ENCODE peak calls at places on chromosomes 5 and 9, in five cellular contexts. I is HCT116, E is stomach, G is heart right ventricle, Y is coronary artery. T is an unnamed sample.

GRCh38 chr5:15260347-15261278 is 239.4 kb upstream of the FBXL7 start:
- DNase-seq in I (no peak), E (no peak), G (no peak), Y (no peak), T (no peak)

GRCh38 chr9:134818000-134818568 is 62.5 kb upstream of the FCN2 start:
- DNase-seq in I (no peak), E (no peak), G (no peak), Y (no peak), T (no peak)

GRCh38 chr9:84668204-84669007 is 1.1 kb upstream of the NTRK2 start:
- DNase-seq in I (peak; percentile 10), E (no peak), G (peak; percentile 69), Y (peak; percentile 87), T (peak; percentile 93)

GRCh38 chr5:132856011-132856410 is 10.3 kb downstream of the GDF9 start:
- DNase-seq in I (no peak), E (no peak), G (no peak), Y (no peak), T (no peak)

GRCh38 chr9:131222460-131222859 is 53.9 kb downstream of the FAM78A start:
- DNase-seq in I (no peak), E (no peak), G (no peak), Y (no peak), T (no peak)

GRCh38 chr5:163914911-163915310 is 409.5 kb downstream of the MAT2B start:
- DNase-seq in I (no peak), E (no peak), G (no peak), Y (no peak), T (no peak)

GRCh38 chr5:106072208-106072607 is 1598.5 kb downstream of the EFNA5 start:
- DNase-seq in I (no peak), E (no peak), G (no peak), Y (no peak), T (no peak)

GRCh38 chr5:17167171-17167891 is 50.1 kb upstream of the BASP1 start:
- DNase-seq in I (no peak), E (no peak), G (no peak), Y (no peak), T (no peak)

GRCh38 chr9:20479419-20480155 is 142.7 kb downstream of the MLLT3 start:
- DNase-seq in I (no peak), E (no peak), G (no peak), Y (no peak), T (no peak)

GRCh38 chr9:89154651-89155336 is 23.8 kb downstream of the SHC3 start:
- DNase-seq in I (peak; percentile 51), E (no peak), G (no peak), Y (no peak), T (no peak)

GRCh38 chr5:127602481-127602880 is 46.4 kb upstream of the CTXN3 start:
- DNase-seq in I (no peak), E (no peak), G (no peak), Y (no peak), T (no peak)

GRCh38 chr5:15752886-15753285 is 252.9 kb downstream of the FBXL7 start:
- DNase-seq in I (no peak), E (no peak), G (peak; percentile 75), Y (no peak), T (no peak)

GRCh38 chr5:133934311-133934710 is 34.1 kb downstream of the C5orf15 start:
- DNase-seq in I (no peak), E (no peak), G (no peak), Y (no peak), T (no peak)

GRCh38 chr5:55850839-55851674 is at the start of gene IL31RA:
- DNase-seq in I (peak; percentile 68), E (no peak), G (no peak), Y (no peak), T (no peak)

GRCh38 chr5:84603557-84604185 is 219.0 kb upstream of the EDIL3 start:
- DNase-seq in I (no peak), E (no peak), G (no peak), Y (no peak), T (no peak)

GRCh38 chr5:122924203-122924602 is 78.8 kb downstream of the SNX24 start:
- DNase-seq in I (no peak), E (no peak), G (no peak), Y (no peak), T (no peak)

GRCh38 chr5:142246263-142246662 is 78.6 kb downstream of the SPRY4 start:
- DNase-seq in I (no peak), E (peak; percentile 64), G (no peak), Y (peak; percentile 82), T (no peak)

GRCh38 chr9:110748251-110748893 is 79.8 kb downstream of the MUSK start:
- DNase-seq in I (no peak), E (no peak), G (no peak), Y (no peak), T (no peak)

GRCh38 chr5:78734094-78734845 is 85.7 kb upstream of the LHFPL2 start:
- DNase-seq in I (no peak), E (no peak), G (no peak), Y (no peak), T (no peak)

GRCh38 chr9:36174731-36175130 is 5.5 kb downstream of the CCIN start:
- DNase-seq in I (no peak), E (no peak), G (no peak), Y (no peak), T (no peak)

GRCh38 chr5:153658606-153659005 is 168.1 kb downstream of the GRIA1 start:
- DNase-seq in I (no peak), E (no peak), G (no peak), Y (no peak), T (no peak)

GRCh38 chr5:132751971-132752580 is 4.8 kb downstream of the CCNI2 start:
- DNase-seq in I (no peak), E (no peak), G (no peak), Y (no peak), T (no peak)

GRCh38 chr9:18824095-18824666 is 208.8 kb downstream of the SAXO1 start:
- DNase-seq in I (no peak), E (no peak), G (no peak), Y (no peak), T (no peak)

GRCh38 chr5:10628601-10629000 is 64.7 kb downstream of the ANKRD33B start:
- DNase-seq in I (no peak), E (no peak), G (no peak), Y (no peak), T (no peak)

GRCh38 chr9:136645903-136646754 is 16.6 kb upstream of the EGFL7 start:
- DNase-seq in I (no peak), E (peak; percentile 64), G (peak; percentile 86), Y (no peak), T (no peak)

GRCh38 chr9:127204771-127205470 is 59.7 kb upstream of the GARNL3 start:
- DNase-seq in I (no peak), E (no peak), G (no peak), Y (no peak), T (no peak)

GRCh38 chr9:79944991-79945390 is 373.2 kb downstream of the TLE4 start:
- DNase-seq in I (no peak), E (no peak), G (no peak), Y (no peak), T (no peak)

GRCh38 chr9:135815433-135816178 is 91.7 kb downstream of the CAMSAP1 start:
- DNase-seq in I (no peak), E (no peak), G (no peak), Y (no peak), T (no peak)

GRCh38 chr5:178429541-178430186 is 160.5 kb downstream of the COL23A1 start:
- DNase-seq in I (no peak), E (peak; percentile 58), G (no peak), Y (peak; percentile 41), T (peak; percentile 49)

GRCh38 chr5:150211156-150212030 is 21.5 kb downstream of the SLC6A7 start:
- DNase-seq in I (no peak), E (no peak), G (no peak), Y (no peak), T (no peak)

GRCh38 chr5:77859306-77859705 is 83.2 kb upstream of the TBCA start:
- DNase-seq in I (no peak), E (no peak), G (no peak), Y (no peak), T (no peak)

GRCh38 chr9:114505187-114506081 is at the start of gene WHRN:
- DNase-seq in I (peak; percentile 60), E (peak; percentile 95), G (peak; percentile 90), Y (peak; percentile 89), T (peak; percentile 95)

GRCh38 chr5:88689662-88690351 is 193.2 kb downstream of the MEF2C start:
- DNase-seq in I (no peak), E (no peak), G (no peak), Y (no peak), T (no peak)

GRCh38 chr5:149837680-149838269 is 106.8 kb downstream of the PDE6A start:
- DNase-seq in I (peak; percentile 54), E (peak; percentile 49), G (peak; percentile 34), Y (no peak), T (no peak)

GRCh38 chr5:154078305-154078704 is 39.5 kb downstream of the MFAP3 start:
- DNase-seq in I (no peak), E (no peak), G (no peak), Y (no peak), T (no peak)

GRCh38 chr5:103441523-103441922 is 121.1 kb downstream of the NUDT12 start:
- DNase-seq in I (no peak), E (no peak), G (no peak), Y (no peak), T (no peak)
- TF ChIP-seq CTCF in I (peak; percentile 58), E (no peak), G (peak; percentile 10), Y (no peak), T (peak; percentile 66)

GRCh38 chr9:112247090-112247489 is 72.0 kb upstream of the SUSD1 start:
- DNase-seq in I (no peak), E (no peak), G (no peak), Y (no peak), T (no peak)
- TF ChIP-seq CTCF in I (no peak), E (no peak), G (no peak), Y (no peak), T (no peak)

GRCh38 chr5:108924457-108924961 is 176.8 kb downstream of the FER start:
- DNase-seq in I (peak; percentile 52), E (no peak), G (no peak), Y (no peak), T (no peak)

GRCh38 chr5:108925073-108925472 is 177.4 kb downstream of the FER start:
- DNase-seq in I (no peak), E (no peak), G (no peak), Y (no peak), T (no peak)

GRCh38 chr5:108917596-108917995 is 169.9 kb downstream of the FER start:
- DNase-seq in I (no peak), E (no peak), G (no peak), Y (no peak), T (no peak)

GRCh38 chr5:108919591-108920326 is 172.1 kb downstream of the FER start:
- DNase-seq in I (no peak), E (no peak), G (no peak), Y (no peak), T (no peak)
- TF ChIP-seq CTCF in I (peak; percentile 49), E (no peak), G (peak; percentile 28), Y (no peak), T (peak; percentile 52)

DNA sequence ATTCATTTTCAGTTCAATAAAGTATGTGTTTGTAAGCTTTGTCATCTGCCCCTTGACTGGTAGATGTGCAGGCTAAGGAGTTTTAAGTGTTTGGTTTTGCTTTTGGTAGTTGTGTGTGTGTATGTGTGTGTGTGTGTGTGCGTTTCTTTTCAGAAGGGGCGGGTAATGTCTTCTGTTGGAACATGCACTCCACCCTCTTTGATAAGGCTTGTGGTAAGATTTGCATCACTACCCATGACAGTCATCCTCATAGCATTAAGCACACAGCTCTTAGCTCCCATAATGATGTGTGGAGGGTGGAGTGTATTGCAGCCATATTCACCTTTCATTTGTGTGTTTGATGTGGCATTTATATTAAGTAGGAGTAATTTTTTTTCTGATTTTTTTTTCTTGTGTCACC is 92.0 kb upstream of the FSD1L start:
- DNase-seq in I (no peak), E (no peak), G (no peak), Y (no peak), T (no peak)
- TF ChIP-seq CTCF in I (no peak), E (no peak), G (no peak), Y (no peak), T (no peak)